ENCODE peak calls at places on chromosomes 1 and 21, in nine cellular contexts. One of them, this sample, is unnamed.

GRCh38 chr21:14383596-14384210 is 757 bp upstream of the HSPA13 start:
- DNase-seq in C1 segment of cervical spinal cord: no peak
- DNase-seq in DND-41: no peak
- DNase-seq in dermis blood vessel endothelial cell: peak
- DNase-seq in tibial artery: no peak
- DNase-seq in T47D: no peak
- DNase-seq in RWPE1: no peak
- DNase-seq in stimulated activated CD4-positive, alpha-beta T cell treated with anti-CD3 and anti-CD28 coated beads, Interleukin-1b, Interleukin-23, amount 100 ng/mL, for 1 hour: peak
- DNase-seq in posterior vena cava: no peak
- DNase-seq in this sample: peak

GRCh38 chr1:26336477-26337205 is 17.3 kb downstream of the CRYBG2 start:
- DNase-seq in tibial artery: no peak
- DNase-seq in T47D: peak
- DNase-seq in RWPE1: peak
- DNase-seq in posterior vena cava: peak
- DNase-seq in stimulated activated CD4-positive, alpha-beta T cell treated with anti-CD3 and anti-CD28 coated beads, Interleukin-1b, Interleukin-23, amount 100 ng/mL, for 1 hour: peak
- DNase-seq in dermis blood vessel endothelial cell: peak
- DNase-seq in C1 segment of cervical spinal cord: no peak
- DNase-seq in DND-41: no peak
- DNase-seq in this sample: peak

GRCh38 chr1:226629210-226629895 is 80.8 kb downstream of the STUM start:
- DNase-seq in DND-41: no peak
- DNase-seq in posterior vena cava: peak
- DNase-seq in C1 segment of cervical spinal cord: no peak
- DNase-seq in tibial artery: peak
- DNase-seq in RWPE1: no peak
- DNase-seq in stimulated activated CD4-positive, alpha-beta T cell treated with anti-CD3 and anti-CD28 coated beads, Interleukin-1b, Interleukin-23, amount 100 ng/mL, for 1 hour: no peak
- DNase-seq in dermis blood vessel endothelial cell: no peak
- DNase-seq in T47D: no peak
- DNase-seq in this sample: no peak

GRCh38 chr1:19348441-19349198 is 36.5 kb downstream of the SLC66A1 start:
- DNase-seq in C1 segment of cervical spinal cord: no peak
- DNase-seq in RWPE1: no peak
- DNase-seq in T47D: no peak
- DNase-seq in posterior vena cava: no peak
- DNase-seq in dermis blood vessel endothelial cell: no peak
- DNase-seq in tibial artery: no peak
- DNase-seq in stimulated activated CD4-positive, alpha-beta T cell treated with anti-CD3 and anti-CD28 coated beads, Interleukin-1b, Interleukin-23, amount 100 ng/mL, for 1 hour: no peak
- DNase-seq in DND-41: no peak
- DNase-seq in this sample: no peak

GRCh38 chr21:29557200-29557599 is 258.5 kb downstream of the BACH1 start:
- DNase-seq in tibial artery: no peak
- DNase-seq in posterior vena cava: no peak
- DNase-seq in DND-41: no peak
- DNase-seq in C1 segment of cervical spinal cord: no peak
- DNase-seq in T47D: no peak
- DNase-seq in RWPE1: no peak
- DNase-seq in stimulated activated CD4-positive, alpha-beta T cell treated with anti-CD3 and anti-CD28 coated beads, Interleukin-1b, Interleukin-23, amount 100 ng/mL, for 1 hour: no peak
- DNase-seq in dermis blood vessel endothelial cell: no peak
- DNase-seq in this sample: peak

GRCh38 chr1:107870691-107871090 is 94.3 kb downstream of the VAV3 start:
- DNase-seq in posterior vena cava: no peak
- DNase-seq in DND-41: no peak
- DNase-seq in stimulated activated CD4-positive, alpha-beta T cell treated with anti-CD3 and anti-CD28 coated beads, Interleukin-1b, Interleukin-23, amount 100 ng/mL, for 1 hour: no peak
- DNase-seq in dermis blood vessel endothelial cell: peak
- DNase-seq in tibial artery: no peak
- DNase-seq in C1 segment of cervical spinal cord: no peak
- DNase-seq in T47D: no peak
- DNase-seq in RWPE1: no peak
- DNase-seq in this sample: no peak

GRCh38 chr1:27536004-27536757 is 46.2 kb upstream of the WASF2 start:
- DNase-seq in dermis blood vessel endothelial cell: no peak
- DNase-seq in T47D: no peak
- DNase-seq in DND-41: no peak
- DNase-seq in posterior vena cava: no peak
- DNase-seq in stimulated activated CD4-positive, alpha-beta T cell treated with anti-CD3 and anti-CD28 coated beads, Interleukin-1b, Interleukin-23, amount 100 ng/mL, for 1 hour: no peak
- DNase-seq in RWPE1: no peak
- DNase-seq in tibial artery: no peak
- DNase-seq in C1 segment of cervical spinal cord: no peak
- DNase-seq in this sample: no peak

GRCh38 chr1:36773827-36774541 is 260.3 kb downstream of the GRIK3 start:
- DNase-seq in tibial artery: no peak
- DNase-seq in DND-41: no peak
- DNase-seq in C1 segment of cervical spinal cord: no peak
- DNase-seq in stimulated activated CD4-positive, alpha-beta T cell treated with anti-CD3 and anti-CD28 coated beads, Interleukin-1b, Interleukin-23, amount 100 ng/mL, for 1 hour: no peak
- DNase-seq in posterior vena cava: no peak
- DNase-seq in dermis blood vessel endothelial cell: no peak
- DNase-seq in RWPE1: no peak
- DNase-seq in T47D: no peak
- DNase-seq in this sample: no peak

GRCh38 chr1:180194546-180195207 is 35.4 kb upstream of the LHX4 start:
- DNase-seq in dermis blood vessel endothelial cell: no peak
- DNase-seq in DND-41: peak
- DNase-seq in stimulated activated CD4-positive, alpha-beta T cell treated with anti-CD3 and anti-CD28 coated beads, Interleukin-1b, Interleukin-23, amount 100 ng/mL, for 1 hour: no peak
- DNase-seq in tibial artery: no peak
- DNase-seq in RWPE1: no peak
- DNase-seq in C1 segment of cervical spinal cord: no peak
- DNase-seq in posterior vena cava: no peak
- DNase-seq in T47D: no peak
- DNase-seq in this sample: no peak

GRCh38 chr1:187445066-187445465 is 616.3 kb downstream of the PLA2G4A start:
- DNase-seq in dermis blood vessel endothelial cell: no peak
- DNase-seq in RWPE1: no peak
- DNase-seq in C1 segment of cervical spinal cord: no peak
- DNase-seq in tibial artery: no peak
- DNase-seq in DND-41: no peak
- DNase-seq in stimulated activated CD4-positive, alpha-beta T cell treated with anti-CD3 and anti-CD28 coated beads, Interleukin-1b, Interleukin-23, amount 100 ng/mL, for 1 hour: no peak
- DNase-seq in posterior vena cava: no peak
- DNase-seq in T47D: no peak
- DNase-seq in this sample: no peak